ENCODE peak calls at places on chromosome 7, in eight cellular contexts. G is epithelial cell of proximal tubule; I is A549; U is transverse colon; E is PC-9; O is Panc1; R is stimulated activated naive CD8-positive, alpha-beta T cell treated with anti-CD3 and anti-CD28 coated beads, Interleukin-15, Interleukin-2, amounts not matched to agents 100 U/mL and 50 U/mL, for 24 hours; X is cardiac septum. N is an unnamed sample.

GRCh38 chr7:112420236-112420945 is 29.9 kb upstream of the IFRD1 start:
- DNase-seq in O (no peak), E (no peak), X (no peak), I (no peak), G (no peak), R (no peak), U (no peak), N (no peak)

GRCh38 chr7:115911466-115911865 is 119.1 kb downstream of the TFEC start:
- DNase-seq in I (no peak), U (no peak), X (no peak), O (no peak), R (no peak), E (no peak), G (no peak), N (no peak)

GRCh38 chr7:138886501-138886917 is 88.5 kb upstream of the ATP6V0A4 start:
- DNase-seq in I (peak), X (no peak), U (no peak), R (peak), O (no peak), E (peak), G (peak), N (no peak)

GRCh38 chr7:40197527-40197926 is 62.7 kb downstream of the SUGCT start:
- DNase-seq in X (no peak), E (no peak), O (no peak), U (no peak), G (no peak), R (no peak), I (no peak), N (no peak)

GRCh38 chr7:38932509-38933168 is 23.6 kb upstream of the VPS41 start:
- DNase-seq in U (peak), R (peak), E (peak), I (peak), G (no peak), O (peak), X (no peak), N (peak)

GRCh38 chr7:98423043-98423442 is 22.2 kb upstream of the BAIAP2L1 start:
- DNase-seq in G (no peak), I (peak), X (no peak), O (no peak), R (no peak), E (no peak), U (no peak), N (no peak)

GRCh38 chr7:99789441-99790070 is 5.6 kb upstream of the CYP3A4 start:
- DNase-seq in E (no peak), X (no peak), U (no peak), I (no peak), O (no peak), R (no peak), G (no peak), N (no peak)

GRCh38 chr7:149241695-149242094 is 2.2 kb downstream of the ZNF212 start:
- DNase-seq in E (no peak), O (no peak), R (no peak), U (no peak), X (no peak), I (no peak), G (no peak), N (no peak)

GRCh38 chr7:105924950-105925349 is 38.1 kb upstream of the CDHR3 start:
- DNase-seq in X (no peak), U (no peak), O (no peak), I (no peak), G (no peak), R (peak), E (no peak), N (no peak)

GRCh38 chr7:50954716-50955115 is 172.0 kb upstream of the GRB10 start:
- DNase-seq in O (no peak), I (no peak), E (no peak), R (no peak), U (no peak), X (no peak), G (no peak), N (no peak)

GRCh38 chr7:104908636-104909035 is 105.4 kb upstream of the KMT2E start:
- DNase-seq in E (no peak), X (no peak), R (no peak), I (no peak), U (no peak), O (no peak), G (no peak), N (no peak)

GRCh38 chr7:100897772-100898454 is 2.2 kb upstream of the ACHE start:
- DNase-seq in U (peak), E (no peak), G (no peak), I (no peak), R (no peak), X (no peak), O (no peak), N (no peak)

GRCh38 chr7:129569811-129570215 is 41.7 kb upstream of the NRF1 start:
- DNase-seq in I (peak), R (no peak), O (peak), G (peak), U (peak), E (peak), X (no peak), N (no peak)

N was measured in upper lobe of right lung.